ENCODE peak calls at places on chromosome 10, in seven cellular contexts. One of them, this sample, is unnamed.

GRCh38 chr10:94630017-94630688 is 53.4 kb upstream of the CYP2C18 start:
- DNase-seq in PC-9: no peak
- DNase-seq in keratinocyte: no peak
- DNase-seq in endothelial cell of umbilical vein: peak; percentile 44
- DNase-seq in GM23248: peak; percentile 42
- DNase-seq in Karpas-422: peak; percentile 65
- DNase-seq in SK-N-SH: peak; percentile 23
- DNase-seq in this sample: peak; percentile 6

GRCh38 chr10:51462076-51462779 is 237.2 kb downstream of the CSTF2T start:
- DNase-seq in keratinocyte: peak; percentile 58
- DNase-seq in endothelial cell of umbilical vein: peak; percentile 3
- DNase-seq in Karpas-422: no peak
- DNase-seq in PC-9: no peak
- DNase-seq in SK-N-SH: no peak
- DNase-seq in GM23248: no peak
- DNase-seq in this sample: peak; percentile 40

GRCh38 chr10:90912176-90912575 is 8.7 kb downstream of the ANKRD1 start:
- DNase-seq in PC-9: no peak
- DNase-seq in Karpas-422: no peak
- DNase-seq in endothelial cell of umbilical vein: no peak
- DNase-seq in GM23248: no peak
- DNase-seq in SK-N-SH: no peak
- DNase-seq in keratinocyte: peak; percentile 26
- DNase-seq in this sample: no peak

GRCh38 chr10:119824299-119824698 is 48.3 kb downstream of the MCMBP start:
- DNase-seq in SK-N-SH: no peak
- DNase-seq in Karpas-422: no peak
- DNase-seq in GM23248: no peak
- DNase-seq in keratinocyte: no peak
- DNase-seq in endothelial cell of umbilical vein: no peak
- DNase-seq in PC-9: no peak
- DNase-seq in this sample: no peak

GRCh38 chr10:48653944-48654698 is 30.6 kb upstream of the WDFY4 start:
- DNase-seq in PC-9: no peak
- DNase-seq in GM23248: no peak
- DNase-seq in keratinocyte: no peak
- DNase-seq in Karpas-422: no peak
- DNase-seq in endothelial cell of umbilical vein: no peak
- DNase-seq in SK-N-SH: no peak
- DNase-seq in this sample: no peak

GRCh38 chr10:14510346-14510745 is 179.6 kb upstream of the FRMD4A start:
- DNase-seq in SK-N-SH: no peak
- DNase-seq in Karpas-422: no peak
- DNase-seq in PC-9: no peak
- DNase-seq in GM23248: no peak
- DNase-seq in endothelial cell of umbilical vein: no peak
- DNase-seq in keratinocyte: no peak
- DNase-seq in this sample: no peak

GRCh38 chr10:93288679-93289634 is 193.2 kb downstream of the MYOF start:
- DNase-seq in SK-N-SH: peak; percentile 77
- DNase-seq in GM23248: peak; percentile 86
- DNase-seq in Karpas-422: peak; percentile 73
- DNase-seq in endothelial cell of umbilical vein: peak; percentile 71
- DNase-seq in PC-9: peak; percentile 77
- DNase-seq in keratinocyte: peak; percentile 30
- DNase-seq in this sample: peak; percentile 95

GRCh38 chr10:128158024-128158795 is 32.0 kb upstream of the MKI67 start:
- DNase-seq in SK-N-SH: no peak
- DNase-seq in keratinocyte: no peak
- DNase-seq in GM23248: no peak
- DNase-seq in PC-9: no peak
- DNase-seq in endothelial cell of umbilical vein: no peak
- DNase-seq in Karpas-422: peak; percentile 52
- DNase-seq in this sample: no peak

GRCh38 chr10:78473016-78473415 is 439.4 kb downstream of the RPS24 start:
- DNase-seq in Karpas-422: no peak
- DNase-seq in keratinocyte: no peak
- DNase-seq in SK-N-SH: peak; percentile 58
- DNase-seq in endothelial cell of umbilical vein: no peak
- DNase-seq in GM23248: no peak
- DNase-seq in PC-9: no peak
- DNase-seq in this sample: no peak

GRCh38 chr10:37582237-37582636 is 275.2 kb downstream of the ZNF248 start:
- DNase-seq in endothelial cell of umbilical vein: no peak
- DNase-seq in PC-9: no peak
- DNase-seq in GM23248: no peak
- DNase-seq in Karpas-422: no peak
- DNase-seq in SK-N-SH: no peak
- DNase-seq in keratinocyte: no peak
- DNase-seq in this sample: no peak

GRCh38 chr10:86361134-86362128 is 5.2 kb downstream of the GRID1 start:
- DNase-seq in GM23248: no peak
- DNase-seq in PC-9: no peak
- DNase-seq in Karpas-422: no peak
- DNase-seq in endothelial cell of umbilical vein: no peak
- DNase-seq in keratinocyte: no peak
- DNase-seq in SK-N-SH: peak; percentile 63
- DNase-seq in this sample: no peak

GRCh38 chr10:79242620-79243152 is 104.6 kb upstream of the PPIF start:
- DNase-seq in endothelial cell of umbilical vein: peak; percentile 71
- DNase-seq in keratinocyte: no peak
- DNase-seq in SK-N-SH: peak; percentile 86
- DNase-seq in GM23248: peak; percentile 95
- DNase-seq in Karpas-422: peak; percentile 96
- DNase-seq in PC-9: peak; percentile 72
- DNase-seq in this sample: peak; percentile 79

GRCh38 chr10:43284341-43284910 is 17.6 kb upstream of the RASGEF1A start:
- DNase-seq in endothelial cell of umbilical vein: no peak
- DNase-seq in SK-N-SH: no peak
- DNase-seq in GM23248: peak; percentile 22
- DNase-seq in PC-9: peak; percentile 46
- DNase-seq in keratinocyte: no peak
- DNase-seq in Karpas-422: peak; percentile 51
- DNase-seq in this sample: no peak

GRCh38 chr10:53903756-53904155 is 897.3 kb downstream of the PCDH15 start:
- DNase-seq in Karpas-422: no peak
- DNase-seq in PC-9: no peak
- DNase-seq in GM23248: no peak
- DNase-seq in keratinocyte: no peak
- DNase-seq in SK-N-SH: no peak
- DNase-seq in endothelial cell of umbilical vein: no peak
- DNase-seq in this sample: no peak

GRCh38 chr10:119543814-119544642 is 1.5 kb upstream of the RGS10 start:
- DNase-seq in SK-N-SH: no peak
- DNase-seq in GM23248: peak; percentile 67
- DNase-seq in PC-9: no peak
- DNase-seq in endothelial cell of umbilical vein: no peak
- DNase-seq in keratinocyte: no peak
- DNase-seq in Karpas-422: no peak
- DNase-seq in this sample: peak; percentile 16

GRCh38 chr10:131846224-131847101 is 54.3 kb upstream of the PPP2R2D start:
- DNase-seq in SK-N-SH: no peak
- DNase-seq in PC-9: no peak
- DNase-seq in GM23248: no peak
- DNase-seq in keratinocyte: no peak
- DNase-seq in endothelial cell of umbilical vein: no peak
- DNase-seq in Karpas-422: no peak
- DNase-seq in this sample: no peak

GRCh38 chr10:21015838-21016237 is 118.7 kb upstream of the NEBL start:
- DNase-seq in Karpas-422: no peak
- DNase-seq in GM23248: no peak
- DNase-seq in keratinocyte: no peak
- DNase-seq in SK-N-SH: no peak
- DNase-seq in endothelial cell of umbilical vein: no peak
- DNase-seq in PC-9: no peak
- DNase-seq in this sample: no peak

GRCh38 chr10:118112496-118113125 is 65.9 kb upstream of the RAB11FIP2 start:
- DNase-seq in keratinocyte: no peak
- DNase-seq in GM23248: no peak
- DNase-seq in PC-9: no peak
- DNase-seq in Karpas-422: no peak
- DNase-seq in endothelial cell of umbilical vein: no peak
- DNase-seq in SK-N-SH: no peak
- DNase-seq in this sample: no peak

GRCh38 chr10:75773139-75773801 is 341.8 kb downstream of the LRMDA start:
- DNase-seq in endothelial cell of umbilical vein: no peak
- DNase-seq in keratinocyte: no peak
- DNase-seq in SK-N-SH: no peak
- DNase-seq in Karpas-422: no peak
- DNase-seq in PC-9: no peak
- DNase-seq in GM23248: peak; percentile 85
- DNase-seq in this sample: peak; percentile 83

GRCh38 chr10:29253096-29254029 is 35.5 kb upstream of the LYZL1 start:
- DNase-seq in PC-9: no peak
- DNase-seq in GM23248: peak; percentile 18
- DNase-seq in SK-N-SH: no peak
- DNase-seq in Karpas-422: no peak
- DNase-seq in keratinocyte: no peak
- DNase-seq in endothelial cell of umbilical vein: no peak
- DNase-seq in this sample: no peak

GRCh38 chr10:27620425-27621397 is 116.6 kb downstream of the RAB18 start:
- DNase-seq in SK-N-SH: no peak
- DNase-seq in GM23248: peak; percentile 96
- DNase-seq in endothelial cell of umbilical vein: no peak
- DNase-seq in PC-9: no peak
- DNase-seq in keratinocyte: no peak
- DNase-seq in Karpas-422: no peak
- DNase-seq in this sample: peak; percentile 72

GRCh38 chr10:17026686-17027485 is 102.7 kb downstream of the CUBN start:
- DNase-seq in Karpas-422: no peak
- DNase-seq in SK-N-SH: no peak
- DNase-seq in GM23248: peak; percentile 79
- DNase-seq in PC-9: no peak
- DNase-seq in keratinocyte: no peak
- DNase-seq in endothelial cell of umbilical vein: peak; percentile 57
- DNase-seq in this sample: no peak

DNA sequence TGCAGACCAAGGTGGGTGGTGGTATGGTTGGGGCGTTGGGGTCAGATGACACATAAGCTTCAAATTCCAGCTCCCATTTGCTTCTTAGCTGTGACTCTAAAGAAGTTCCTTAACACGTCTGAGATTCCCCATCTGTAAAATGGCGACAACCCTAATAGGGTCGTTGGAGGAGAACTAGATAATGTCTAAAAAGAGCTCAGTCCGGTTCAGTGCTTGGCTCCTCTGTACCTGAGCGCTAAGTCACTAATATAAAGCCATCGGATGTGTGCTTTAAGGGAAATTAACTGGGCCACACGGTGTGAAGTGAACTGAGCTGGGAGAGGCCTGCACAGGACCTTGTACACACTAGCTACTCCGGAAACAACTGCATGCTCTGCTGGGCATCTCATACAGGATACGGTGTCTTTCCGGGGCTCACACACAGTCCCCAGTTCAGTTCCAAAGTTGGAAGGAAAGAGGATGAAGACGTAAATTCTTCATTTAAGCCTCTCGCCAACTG is 476 bp upstream of the ZFYVE27 start:
- DNase-seq in SK-N-SH: no peak
- DNase-seq in endothelial cell of umbilical vein: no peak
- DNase-seq in PC-9: no peak
- DNase-seq in GM23248: no peak
- DNase-seq in keratinocyte: no peak
- DNase-seq in Karpas-422: no peak
- DNase-seq in this sample: no peak
- H3K4me3 ChIP-seq in SK-N-SH: no peak overlapping the region
- H3K4me3 ChIP-seq in endothelial cell of umbilical vein: no peak overlapping the region
- H3K4me3 ChIP-seq in PC-9: peak overlapping the region; percentile 94
- H3K4me3 ChIP-seq in GM23248: peak overlapping the region; percentile 95
- H3K4me3 ChIP-seq in keratinocyte: peak overlapping the region; percentile 72
- H3K4me3 ChIP-seq in Karpas-422: peak overlapping the region; percentile 92
- H3K4me3 ChIP-seq in this sample: peak overlapping the region; percentile 91

DNA sequence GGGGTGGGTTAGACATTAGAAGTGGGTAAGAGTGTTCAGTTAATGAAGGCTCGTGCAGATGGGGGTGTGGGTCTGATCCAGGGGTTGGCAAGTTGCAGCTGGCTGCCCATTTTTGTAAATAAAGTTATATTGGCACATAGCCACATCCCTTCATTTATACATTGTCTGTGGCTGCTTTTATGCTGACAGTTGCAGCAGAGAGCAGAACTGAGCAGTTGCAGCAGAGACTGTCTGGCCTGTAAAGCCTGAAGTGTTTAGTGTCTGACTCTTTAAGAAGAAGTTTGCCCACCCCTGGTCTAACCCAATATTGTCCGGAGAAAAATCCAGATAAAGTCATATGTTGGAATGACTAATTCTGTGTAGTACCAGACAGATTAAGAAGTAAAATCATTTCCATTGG is 38.2 kb downstream of the GLRX3 start:
- DNase-seq in PC-9: no peak
- DNase-seq in endothelial cell of umbilical vein: no peak
- DNase-seq in Karpas-422: no peak
- DNase-seq in SK-N-SH: no peak
- DNase-seq in GM23248: no peak
- DNase-seq in keratinocyte: no peak
- DNase-seq in this sample: no peak
- H3K79me2 ChIP-seq in PC-9: no peaks in the 10 kb centered on the region
- H3K79me2 ChIP-seq in endothelial cell of umbilical vein: no peaks in the 10 kb centered on the region
- H3K79me2 ChIP-seq in Karpas-422: peaks cover 30% of the 10 kb centered on the region
- H3K79me2 ChIP-seq in SK-N-SH: peaks cover 13% of the 10 kb centered on the region
- H3K79me2 ChIP-seq in GM23248: peaks cover 30% of the 10 kb centered on the region
- H3K79me2 ChIP-seq in keratinocyte: peaks cover 7% of the 10 kb centered on the region
- H3K79me2 ChIP-seq in this sample: peaks cover 3% of the 10 kb centered on the region

DNA sequence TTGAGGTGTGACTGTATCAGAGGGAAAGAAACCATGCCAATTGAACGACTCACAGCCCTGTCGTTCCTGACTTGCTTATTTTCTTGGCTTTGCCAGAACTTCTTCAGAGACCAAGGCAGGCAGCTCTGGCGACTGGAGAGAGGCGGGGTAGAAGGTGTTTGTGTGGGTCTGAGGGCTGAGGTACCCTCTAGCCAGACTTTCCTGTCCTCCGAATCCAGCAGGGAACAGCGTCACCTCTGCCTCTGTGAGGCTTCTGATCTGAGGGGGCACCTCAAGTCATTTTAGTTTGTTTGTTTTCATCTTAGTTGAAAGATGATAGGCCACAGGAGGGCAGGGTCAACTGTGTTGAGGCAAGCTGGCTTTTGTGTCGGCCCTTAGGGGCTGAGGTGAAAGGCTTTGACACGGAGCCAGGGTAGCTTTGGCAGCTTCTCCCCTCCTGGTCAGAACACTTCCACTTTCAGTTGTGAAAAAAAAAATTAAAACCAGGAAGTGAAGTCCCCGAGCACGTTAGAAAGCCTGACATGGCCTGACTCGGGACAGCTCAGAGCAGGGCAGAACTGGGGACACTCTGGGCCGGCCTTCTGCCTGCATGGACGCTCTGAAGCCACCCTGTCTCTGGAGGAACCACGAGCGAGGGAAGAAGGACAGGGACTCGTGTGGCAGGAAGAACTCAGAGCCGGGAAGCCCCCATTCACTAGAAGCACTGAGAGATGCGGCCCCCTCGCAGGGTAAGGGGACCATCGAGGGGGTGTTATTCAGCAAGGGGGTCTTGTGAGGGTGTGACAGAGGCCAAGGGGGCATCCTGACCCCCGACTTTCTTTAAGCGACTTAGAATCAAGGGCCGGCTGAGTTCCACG is 2.0 kb downstream of the ACSL5 start:
- DNase-seq in keratinocyte: no peak
- DNase-seq in endothelial cell of umbilical vein: peak; percentile 45
- DNase-seq in PC-9: peak; percentile 46
- DNase-seq in SK-N-SH: no peak
- DNase-seq in Karpas-422: peak; percentile 91
- DNase-seq in GM23248: peak; percentile 69
- DNase-seq in this sample: no peak
- H3K4me3 ChIP-seq in keratinocyte: no peak overlapping the region
- H3K4me3 ChIP-seq in endothelial cell of umbilical vein: no peak overlapping the region
- H3K4me3 ChIP-seq in PC-9: peak overlapping the region; percentile 81
- H3K4me3 ChIP-seq in SK-N-SH: no peak overlapping the region
- H3K4me3 ChIP-seq in Karpas-422: peak overlapping the region; percentile 96
- H3K4me3 ChIP-seq in GM23248: peak overlapping the region; percentile 49
- H3K4me3 ChIP-seq in this sample: no peak overlapping the region

GRCh38 chr10:101323495-101323894 is 30.5 kb upstream of the BTRC start:
- DNase-seq in PC-9: no peak
- DNase-seq in SK-N-SH: no peak
- DNase-seq in Karpas-422: no peak
- DNase-seq in GM23248: no peak
- DNase-seq in endothelial cell of umbilical vein: no peak
- DNase-seq in keratinocyte: no peak
- DNase-seq in this sample: no peak
- H3K79me2 ChIP-seq in PC-9: no peaks in the 10 kb centered on the region
- H3K79me2 ChIP-seq in SK-N-SH: no peaks in the 10 kb centered on the region
- H3K79me2 ChIP-seq in Karpas-422: no peaks in the 10 kb centered on the region
- H3K79me2 ChIP-seq in GM23248: no peaks in the 10 kb centered on the region
- H3K79me2 ChIP-seq in endothelial cell of umbilical vein: no peaks in the 10 kb centered on the region
- H3K79me2 ChIP-seq in keratinocyte: no peaks in the 10 kb centered on the region
- H3K79me2 ChIP-seq in this sample: no peaks in the 10 kb centered on the region

This sample was measured in astrocyte.